ENCODE peak calls at places on chromosomes 12 and 14, in eight cellular contexts. W is frontal cortex; R is nephron progenitor cell; K is GM12865; H is RPMI7951; J is HCEC 1CT; I is T follicular helper cell; L is T-helper 2 cell treated with Interferon-gamma antibody and Interleukin-4, amounts not matched to agents 5 μg/mL and 100 μg/mL, for 36 hours. P is an unnamed sample.

GRCh38 chr12:123934016-123934620 is 38.5 kb downstream of the CCDC92 start:
- DNase-seq in J (no peak), I (no peak), R (no peak), K (no peak), W (no peak), H (no peak), L (no peak), P (no peak)

GRCh38 chr12:108594-108993 is 42.0 kb downstream of the IQSEC3 start:
- DNase-seq in K (no peak), R (no peak), J (no peak), L (no peak), W (peak; percentile 54), H (no peak), I (no peak), P (no peak)

GRCh38 chr12:112261559-112261958 is 120.7 kb downstream of the HECTD4 start:
- DNase-seq in W (no peak), J (peak; percentile 2), I (no peak), H (no peak), L (no peak), R (no peak), K (no peak), P (peak; percentile 42)

GRCh38 chr12:62435337-62436163 is 31.1 kb upstream of the MON2 start:
- DNase-seq in K (peak; percentile 68), J (peak; percentile 68), H (no peak), L (peak; percentile 17), I (no peak), R (peak; percentile 51), W (peak; percentile 48), P (peak; percentile 10)

GRCh38 chr12:31600764-31601163 is 9.8 kb upstream of the DENND5B start:
- DNase-seq in H (no peak), W (no peak), L (no peak), J (no peak), R (no peak), I (no peak), K (no peak), P (no peak)

GRCh38 chr14:105204206-105204930 is 23.3 kb upstream of the NUDT14 start:
- DNase-seq in W (peak; percentile 85), R (no peak), I (no peak), J (no peak), K (no peak), H (no peak), L (no peak), P (peak; percentile 35)

GRCh38 chr14:103496776-103497175 is 25.9 kb downstream of the CKB start:
- DNase-seq in R (no peak), J (no peak), L (no peak), K (no peak), W (no peak), I (no peak), H (no peak), P (no peak)

GRCh38 chr12:105214670-105215375 is 21.2 kb downstream of the APPL2 start:
- DNase-seq in R (no peak), K (no peak), W (no peak), H (peak; percentile 25), L (no peak), J (peak; percentile 75), I (no peak), P (no peak)

GRCh38 chr12:4145990-4146859 is 127.3 kb upstream of the CCND2 start:
- DNase-seq in K (peak; percentile 82), L (peak; percentile 81), J (no peak), H (no peak), I (no peak), R (no peak), W (no peak), P (no peak)

GRCh38 chr14:96027356-96028335 is 11.5 kb upstream of the C14orf132 start:
- DNase-seq in R (no peak), H (no peak), W (no peak), K (no peak), J (no peak), L (no peak), I (no peak), P (no peak)

GRCh38 chr12:21828111-21828775 is 53.7 kb upstream of the KCNJ8 start:
- DNase-seq in H (no peak), R (no peak), K (no peak), W (no peak), L (no peak), J (peak; percentile 10), I (no peak), P (no peak)

GRCh38 chr12:114409796-114410520 is 4.0 kb upstream of the TBX5 start:
- DNase-seq in W (no peak), R (no peak), L (no peak), H (no peak), J (no peak), I (no peak), K (no peak), P (no peak)

P was measured in SK-MEL-5.